ENCODE peak calls at places on chromosomes 11 and 22, in six cellular contexts. P is A549, N is IMR-90, U is HepG2, A is K562, M is GM12878. D is an unnamed sample.
A peak's percentile ranks its signal among the peaks of the same experiment; 100 is the strongest.

GRCh38 chr22:42622061-42622710 is 7.5 kb upstream of the POLDIP3 start:
- DNase-seq in P (no peak), N (no peak), U (no peak), A (no peak), M (no peak), D (no peak)

GRCh38 chr11:17371614-17372013 is 16.8 kb downstream of the KCNJ11 start:
- DNase-seq in P (peak; percentile 58), N (peak; percentile 53), U (no peak), A (peak; percentile 24), M (no peak), D (peak; percentile 27)

GRCh38 chr11:48081151-48082010 is 101.0 kb downstream of the PTPRJ start:
- DNase-seq in P (no peak), N (peak; percentile 59), U (no peak), A (no peak), M (no peak), D (no peak)

GRCh38 chr11:2135648-2136201 is 3.5 kb downstream of the IGF2 start:
- DNase-seq in P (no peak), N (no peak), U (no peak), A (no peak), M (no peak), D (no peak)

GRCh38 chr11:32487270-32487669 is 51.9 kb upstream of the WT1 start:
- DNase-seq in P (peak; percentile 39), N (no peak), U (no peak), A (peak; percentile 43), M (no peak), D (peak; percentile 57)

GRCh38 chr11:47433991-47434786 is 8.0 kb upstream of the PSMC3 start:
- DNase-seq in P (no peak), N (peak; percentile 70), U (no peak), A (no peak), M (no peak), D (no peak)

GRCh38 chr11:14213006-14213405 is 146.0 kb downstream of the RRAS2 start:
- DNase-seq in P (no peak), N (no peak), U (no peak), A (no peak), M (no peak), D (no peak)

GRCh38 chr11:77101043-77101537 is 1.6 kb upstream of the OMP start:
- DNase-seq in P (peak; percentile 57), N (peak; percentile 30), U (peak; percentile 41), A (peak; percentile 72), M (no peak), D (peak; percentile 49)

GRCh38 chr22:24068377-24068680 is 57.2 kb downstream of the CABIN1 start:
- DNase-seq in P (no peak), N (no peak), U (no peak), A (peak; percentile 19), M (no peak), D (no peak)

GRCh38 chr22:29073618-29074275 is 912 bp downstream of the KREMEN1 start:
- DNase-seq in P (no peak), N (no peak), U (peak; percentile 54), A (peak; percentile 46), M (no peak), D (no peak)

GRCh38 chr22:17112491-17113042 is 8.6 kb downstream of the TMEM121B start:
- DNase-seq in P (no peak), N (no peak), U (no peak), A (no peak), M (no peak), D (no peak)

GRCh38 chr11:77287615-77288273 is 13.7 kb downstream of the GDPD4 start:
- DNase-seq in P (no peak), N (peak; percentile 97), U (no peak), A (no peak), M (no peak), D (no peak)

GRCh38 chr22:36432592-36433317 is 45.0 kb upstream of the MYH9 start:
- DNase-seq in P (no peak), N (no peak), U (peak; percentile 23), A (no peak), M (no peak), D (no peak)

GRCh38 chr11:92671081-92671480 is 298.4 kb upstream of the MTNR1B start:
- DNase-seq in P (no peak), N (no peak), U (no peak), A (no peak), M (no peak), D (no peak)

GRCh38 chr11:92662580-92662979 is 306.9 kb upstream of the MTNR1B start:
- DNase-seq in P (no peak), N (no peak), U (no peak), A (no peak), M (no peak), D (no peak)

GRCh38 chr11:92663539-92663938 is 305.9 kb upstream of the MTNR1B start:
- DNase-seq in P (no peak), N (no peak), U (no peak), A (no peak), M (no peak), D (no peak)

GRCh38 chr11:92670293-92670890 is 299.1 kb upstream of the MTNR1B start:
- DNase-seq in P (no peak), N (no peak), U (no peak), A (no peak), M (no peak), D (no peak)

DNA sequence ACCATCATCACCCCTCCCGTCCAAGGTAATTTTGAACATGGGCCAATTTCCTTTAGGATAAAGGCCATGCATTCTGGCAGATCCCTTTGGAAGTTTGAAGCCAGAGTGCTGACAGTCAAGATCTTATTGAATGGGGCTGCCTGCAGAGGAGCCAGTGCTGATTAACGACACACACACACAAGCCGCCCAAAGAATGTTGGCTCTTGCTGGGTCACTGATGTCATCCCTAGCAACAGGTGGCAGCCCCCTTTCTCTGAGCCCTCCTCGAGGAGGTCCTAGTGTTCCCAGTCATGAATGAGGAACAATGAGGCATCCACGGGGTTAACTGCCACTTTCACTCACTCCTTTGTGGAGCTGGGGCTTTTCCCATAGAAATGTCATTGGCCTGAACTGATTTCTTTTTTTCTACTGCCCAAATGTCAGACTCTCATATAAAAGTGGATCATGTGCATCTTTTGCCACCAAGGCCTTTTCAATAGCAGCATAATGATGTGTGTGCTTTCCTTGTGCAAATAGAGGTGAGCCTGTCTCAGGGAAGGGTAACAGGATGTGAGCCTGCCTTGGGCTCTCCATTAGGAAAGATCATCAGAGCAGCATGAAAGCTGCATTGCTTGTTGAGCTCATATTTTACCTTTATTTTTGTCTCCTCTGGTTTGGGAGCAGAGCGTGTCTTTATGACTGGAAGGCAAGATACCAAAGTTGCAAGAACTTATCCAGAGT is 301.8 kb upstream of the MTNR1B start:
- DNase-seq in P (no peak), N (no peak), U (no peak), A (no peak), M (no peak), D (no peak)
- TF ChIP-seq BHLHE40 in P (no peak), N (no peak), U (no peak), A (no peak), M (no peak), D (no peak)

DNA sequence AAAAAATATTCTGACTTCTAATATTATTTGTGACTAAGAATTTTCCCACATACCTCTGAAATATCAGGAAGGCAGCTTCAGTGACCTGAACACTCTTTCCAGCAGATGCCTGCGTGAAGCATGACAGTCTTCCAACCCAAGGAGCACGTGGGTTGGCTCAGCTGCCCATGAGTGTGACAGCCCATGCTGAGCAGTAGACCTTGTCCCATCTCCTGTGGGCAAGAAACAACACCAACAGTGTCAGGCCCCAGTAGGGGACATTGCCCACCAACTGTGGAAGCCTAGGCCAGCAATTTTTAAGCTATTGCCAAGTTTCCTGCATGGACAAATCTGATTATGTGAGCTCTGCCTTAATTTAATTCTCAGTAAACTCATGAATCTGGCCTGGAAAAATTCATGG is 66.4 kb upstream of the OLFML1 start:
- DNase-seq in P (no peak), N (no peak), U (no peak), A (no peak), M (no peak), D (no peak)
- TF ChIP-seq BHLHE40 in P (no peak), N (no peak), U (no peak), A (no peak), M (no peak), D (no peak)

DNA sequence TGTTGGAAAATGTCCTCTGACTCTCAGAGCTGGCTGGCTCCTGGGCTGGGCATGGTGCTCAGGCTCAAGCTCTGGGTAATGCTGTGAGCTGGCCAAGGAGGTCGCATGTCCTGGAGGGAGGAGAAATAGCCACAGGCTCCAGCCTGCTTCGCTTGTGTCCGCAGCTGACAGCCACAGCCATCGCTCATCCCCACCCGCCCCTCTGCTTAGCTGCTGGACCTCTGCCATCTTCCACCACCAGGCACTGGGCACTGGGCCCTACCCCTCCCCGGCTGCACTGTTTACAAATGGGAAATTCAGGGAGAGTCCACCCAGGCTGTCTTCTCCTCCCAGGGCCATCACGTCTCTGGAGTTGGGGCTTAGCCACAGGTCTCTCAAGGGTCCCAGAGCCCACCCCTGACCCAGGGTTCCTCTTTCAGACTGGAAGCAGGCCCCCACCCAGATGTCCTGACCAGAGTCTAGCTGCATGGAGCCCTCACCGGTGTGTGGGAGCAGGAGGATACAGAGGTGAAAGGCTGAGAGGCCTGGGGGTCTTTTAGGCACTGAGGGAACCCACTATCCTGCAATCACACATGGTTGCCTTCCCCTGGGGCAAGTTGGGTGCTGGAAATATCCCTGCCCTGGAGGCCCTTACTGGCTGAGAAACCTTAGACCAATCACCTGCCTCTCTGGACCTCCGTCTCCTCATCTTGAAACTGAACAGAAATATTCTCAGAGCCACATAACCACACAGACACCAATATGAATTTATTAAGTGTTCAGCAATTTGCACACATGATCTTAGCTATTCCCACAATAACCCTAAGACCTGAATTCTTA is 62.7 kb downstream of the CD82 start:
- DNase-seq in P (no peak), N (peak; percentile 49), U (no peak), A (no peak), M (no peak), D (no peak)
- TF ChIP-seq BHLHE40 in P (no peak), N (no peak), U (no peak), A (no peak), M (no peak), D (no peak)

DNA sequence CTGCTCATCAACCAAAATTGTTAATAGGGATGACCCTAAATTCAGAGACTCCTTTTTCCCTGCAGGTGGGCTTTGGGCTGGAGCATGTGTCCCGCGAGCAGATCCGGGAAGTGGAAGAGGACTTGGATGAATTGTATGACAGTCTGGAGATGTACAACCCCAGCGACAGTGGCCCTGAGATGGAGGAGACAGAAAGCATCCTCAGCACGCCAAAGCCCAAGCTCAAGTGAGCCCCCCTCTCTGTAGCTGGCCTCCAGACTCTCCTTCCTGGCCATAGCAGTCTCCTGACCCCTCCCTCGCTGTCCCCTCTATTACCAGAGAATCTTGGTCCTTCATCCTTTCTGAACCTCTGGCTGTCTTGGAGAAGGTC is 47.9 kb upstream of the RAB1B start:
- DNase-seq in P (no peak), N (no peak), U (no peak), A (no peak), M (no peak), D (no peak)
- TF ChIP-seq BHLHE40 in P (no peak), N (no peak), U (no peak), A (no peak), M (no peak), D (no peak)

DNA sequence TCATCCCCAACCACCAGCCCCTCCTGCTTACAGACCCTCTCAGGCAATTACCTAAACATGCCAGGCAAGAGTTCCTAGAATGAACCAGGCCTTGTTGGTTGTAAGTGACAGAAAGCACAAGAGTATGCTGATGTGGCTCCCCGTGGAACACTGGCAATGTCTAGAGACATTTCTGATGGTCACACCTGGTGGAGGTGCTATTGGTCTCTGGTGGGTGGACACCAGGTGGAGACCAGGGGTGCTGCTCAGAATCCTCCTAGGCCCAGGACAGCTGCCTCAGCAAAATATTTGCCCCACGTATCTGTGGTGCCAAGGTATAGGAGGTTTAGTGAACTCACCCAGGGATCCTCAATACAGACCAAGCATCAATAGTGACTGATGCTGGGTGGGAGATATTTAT is 832.7 kb downstream of the TBC1D22A start:
- DNase-seq in P (no peak), N (no peak), U (no peak), A (no peak), M (no peak), D (no peak)
- TF ChIP-seq BHLHE40 in P (no peak), N (no peak), U (no peak), A (no peak), M (no peak), D (no peak)

D was measured in HEK293T.